ENCODE peak calls at places on chromosomes 13 and 19, in five cellular contexts. V is hepatocyte, E is A549, F is colonic mucosa, G is aorta. L is an unnamed sample.

GRCh38 chr13:111282425-111282824 is 38.0 kb upstream of the TEX29 start:
- DNase-seq in V (no peak), E (no peak), F (no peak), G (no peak), L (no peak)

GRCh38 chr13:50012396-50013169 is 2.7 kb upstream of the KCNRG start:
- DNase-seq in V (no peak), E (no peak), F (no peak), G (no peak), L (no peak)

GRCh38 chr13:101127741-101128353 is 288.5 kb downstream of the NALCN start:
- DNase-seq in V (peak; percentile 73), E (peak; percentile 25), F (no peak), G (no peak), L (peak; percentile 8)

GRCh38 chr13:73336789-73337188 is 278.0 kb downstream of the KLF5 start:
- DNase-seq in V (no peak), E (peak; percentile 79), F (no peak), G (no peak), L (no peak)

GRCh38 chr13:79516590-79516989 is 35.6 kb downstream of the NDFIP2 start:
- DNase-seq in V (no peak), E (no peak), F (no peak), G (no peak), L (no peak)

GRCh38 chr19:35261356-35262100 is 7.2 kb upstream of the USF2 start:
- DNase-seq in V (no peak), E (no peak), F (peak; percentile 14), G (peak; percentile 47), L (no peak)

GRCh38 chr13:43776680-43777079 is 10.1 kb downstream of the ENOX1 start:
- DNase-seq in V (no peak), E (no peak), F (no peak), G (no peak), L (no peak)

GRCh38 chr19:32309711-32310390 is 35.6 kb upstream of the ZNF507 start:
- DNase-seq in V (no peak), E (no peak), F (no peak), G (no peak), L (no peak)

GRCh38 chr19:18605546-18606280 is 886 bp downstream of the CRLF1 start:
- DNase-seq in V (no peak), E (no peak), F (no peak), G (no peak), L (no peak)

DNA sequence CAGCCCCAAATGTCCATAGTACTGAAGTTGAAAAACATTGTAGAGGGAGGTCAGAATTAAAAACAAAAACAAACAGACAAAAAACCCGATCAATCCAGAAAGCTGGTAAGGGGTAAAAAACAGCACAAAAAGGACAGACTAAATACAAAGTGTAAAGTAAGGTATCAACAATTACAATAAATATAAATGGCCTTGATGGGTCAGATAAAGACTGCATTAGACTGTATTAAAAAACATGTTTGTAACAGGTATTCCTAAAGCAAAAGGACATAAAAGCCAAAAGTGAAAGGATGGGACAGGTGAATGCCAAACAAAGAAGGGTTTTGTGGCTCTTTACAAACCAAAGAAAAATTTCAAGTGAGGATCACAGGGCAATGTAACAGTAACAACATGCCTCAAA is 16.3 kb downstream of the ZNF329 start:
- DNase-seq in V (no peak), E (no peak), F (no peak), G (no peak), L (no peak)
- H3K9me3 ChIP-seq in V (peaks cover 83% of the 10 kb centered on the region), E (peaks cover 91% of the 10 kb centered on the region), F (peaks cover 4% of the 10 kb centered on the region), G (peaks cover 30% of the 10 kb centered on the region), L (peaks cover 11% of the 10 kb centered on the region)

DNA sequence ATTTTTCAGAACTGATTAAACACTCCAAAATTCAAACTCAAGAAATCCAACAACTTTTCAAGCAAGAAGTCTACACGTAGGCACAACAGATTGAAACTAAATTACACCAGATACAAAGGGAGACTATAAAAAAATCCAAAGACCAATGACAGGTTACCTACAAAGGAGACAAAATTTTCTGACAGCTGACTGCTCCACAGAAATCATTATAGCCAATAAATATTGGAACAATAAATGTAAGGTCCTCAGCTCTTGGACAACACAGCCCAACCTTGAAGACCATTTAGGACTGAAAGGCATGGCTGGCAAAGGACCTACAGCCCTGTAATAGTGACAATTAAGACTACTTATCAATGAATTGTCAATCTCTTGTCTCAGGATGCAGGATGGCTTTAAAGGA is 15.9 kb downstream of the ZNF350 start:
- DNase-seq in V (no peak), E (no peak), F (no peak), G (no peak), L (no peak)
- H3K9me3 ChIP-seq in V (peaks cover 52% of the 10 kb centered on the region), E (peaks cover 96% of the 10 kb centered on the region), F (peaks cover 9% of the 10 kb centered on the region), G (peaks cover 46% of the 10 kb centered on the region), L (peaks cover 10% of the 10 kb centered on the region)

GRCh38 chr13:25422153-25422552 is 50.4 kb downstream of the ATP8A2 start:
- DNase-seq in V (no peak), E (no peak), F (no peak), G (no peak), L (no peak)
- H3K9me3 ChIP-seq in V (no peaks in the 10 kb centered on the region), E (no peaks in the 10 kb centered on the region), F (no peaks in the 10 kb centered on the region), G (no peaks in the 10 kb centered on the region), L (no peaks in the 10 kb centered on the region)

DNA sequence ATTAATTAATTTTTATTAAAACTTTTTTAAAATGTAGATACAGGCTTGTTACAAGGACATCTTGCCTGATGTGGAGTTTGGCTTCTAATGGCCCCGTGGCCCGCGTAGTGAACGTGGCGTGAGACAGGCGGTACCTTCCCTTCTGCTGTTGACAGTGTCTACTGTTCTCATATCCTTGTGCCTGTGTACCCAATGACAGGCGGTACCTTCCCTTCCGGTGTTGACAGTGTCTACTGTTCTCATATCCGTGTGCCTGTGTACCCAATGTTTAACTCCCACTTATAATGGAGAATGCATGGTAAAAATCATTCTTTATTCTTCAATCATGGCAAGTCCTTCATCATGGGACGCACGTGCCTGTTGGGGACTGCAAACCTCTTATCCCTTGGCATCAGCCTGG is 79.1 kb upstream of the ZNF835 start:
- DNase-seq in V (no peak), E (no peak), F (no peak), G (no peak), L (no peak)
- H3K9me3 ChIP-seq in V (no peaks in the 10 kb centered on the region), E (peaks cover 58% of the 10 kb centered on the region), F (no peaks in the 10 kb centered on the region), G (peaks cover 2% of the 10 kb centered on the region), L (no peaks in the 10 kb centered on the region)

DNA sequence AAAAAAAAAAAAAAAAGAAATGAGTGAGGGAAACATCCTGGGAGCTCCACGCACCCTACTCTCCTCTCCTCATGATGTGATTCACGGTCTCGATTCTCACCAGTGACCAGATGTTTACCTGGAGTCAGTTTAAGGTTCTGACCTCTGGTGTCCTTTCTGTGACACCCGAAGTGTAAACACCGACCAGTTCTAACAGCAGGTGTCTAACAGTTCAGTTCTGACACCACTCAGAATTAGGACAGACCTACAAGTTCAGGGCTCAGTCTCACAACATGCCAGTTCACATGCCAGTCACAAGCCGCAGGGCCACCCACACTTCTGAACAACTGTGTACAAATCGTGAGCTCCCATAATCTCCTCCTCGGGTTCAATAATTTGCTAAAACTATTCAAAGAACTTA is 6.0 kb downstream of the ZNF564 start:
- DNase-seq in V (no peak), E (no peak), F (no peak), G (no peak), L (no peak)
- H3K9me3 ChIP-seq in V (peaks cover 5% of the 10 kb centered on the region), E (peaks cover 59% of the 10 kb centered on the region), F (no peaks in the 10 kb centered on the region), G (peaks cover 2% of the 10 kb centered on the region), L (no peaks in the 10 kb centered on the region)

GRCh38 chr19:52086481-52086880 is 9.1 kb downstream of the ZNF841 start:
- DNase-seq in V (no peak), E (no peak), F (no peak), G (no peak), L (no peak)
- H3K9me3 ChIP-seq in V (peaks cover 27% of the 10 kb centered on the region), E (peaks cover 84% of the 10 kb centered on the region), F (no peaks in the 10 kb centered on the region), G (no peaks in the 10 kb centered on the region), L (no peaks in the 10 kb centered on the region)

DNA sequence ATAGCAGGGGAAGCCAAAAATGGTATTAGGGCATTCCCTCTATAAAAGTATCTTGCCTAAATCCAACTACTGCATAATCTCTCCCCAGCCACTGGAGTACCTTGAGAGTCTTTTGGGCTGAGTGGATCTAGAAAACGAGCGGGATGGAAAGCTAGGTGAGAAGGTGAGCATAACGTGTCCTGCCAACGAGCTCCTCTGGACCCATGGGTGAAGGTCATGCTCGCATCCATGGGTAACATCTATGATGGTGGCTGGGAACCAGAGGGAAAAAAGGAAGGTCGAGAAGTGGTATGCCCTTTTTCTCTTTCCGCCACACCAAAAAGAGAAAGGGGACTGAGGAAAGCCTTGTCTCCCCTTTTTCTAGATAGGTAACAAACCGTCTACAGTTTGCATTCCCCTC is 63.0 kb downstream of the ZNF208 start:
- DNase-seq in V (no peak), E (peak; percentile 6), F (no peak), G (no peak), L (no peak)
- H3K9me3 ChIP-seq in V (no peaks in the 10 kb centered on the region), E (peaks cover 40% of the 10 kb centered on the region), F (no peaks in the 10 kb centered on the region), G (peaks cover 20% of the 10 kb centered on the region), L (no peaks in the 10 kb centered on the region)

DNA sequence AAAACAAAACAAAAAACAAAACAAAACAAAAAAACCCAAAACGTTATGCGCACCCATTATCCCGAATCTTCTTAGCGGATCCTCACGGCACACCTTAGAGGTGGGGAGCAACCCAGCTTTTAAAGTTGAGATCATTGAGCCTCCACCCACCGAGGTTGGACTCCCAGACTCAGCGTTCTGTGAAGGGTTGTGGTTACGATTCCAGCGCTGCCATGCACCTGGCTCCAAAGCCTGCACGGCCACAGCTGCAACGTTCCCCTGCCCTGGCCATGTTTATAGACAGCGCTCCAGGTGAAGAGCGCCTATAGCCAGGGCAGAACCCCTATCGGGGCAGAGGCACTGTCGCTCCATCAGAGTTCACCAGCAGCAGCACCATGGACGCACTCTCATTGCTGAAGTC is 18.7 kb upstream of the LILRA2 start:
- DNase-seq in V (no peak), E (no peak), F (no peak), G (no peak), L (no peak)
- H3K9me3 ChIP-seq in V (peaks cover 3% of the 10 kb centered on the region), E (peaks cover 5% of the 10 kb centered on the region), F (no peaks in the 10 kb centered on the region), G (no peaks in the 10 kb centered on the region), L (no peaks in the 10 kb centered on the region)

GRCh38 chr19:27720155-27720554 is 1492.8 kb downstream of the UQCRFS1 start:
- DNase-seq in V (no peak), E (no peak), F (no peak), G (no peak), L (no peak)
- H3K9me3 ChIP-seq in V (peaks cover 12% of the 10 kb centered on the region), E (peaks cover 89% of the 10 kb centered on the region), F (no peaks in the 10 kb centered on the region), G (no peaks in the 10 kb centered on the region), L (no peaks in the 10 kb centered on the region)

DNA sequence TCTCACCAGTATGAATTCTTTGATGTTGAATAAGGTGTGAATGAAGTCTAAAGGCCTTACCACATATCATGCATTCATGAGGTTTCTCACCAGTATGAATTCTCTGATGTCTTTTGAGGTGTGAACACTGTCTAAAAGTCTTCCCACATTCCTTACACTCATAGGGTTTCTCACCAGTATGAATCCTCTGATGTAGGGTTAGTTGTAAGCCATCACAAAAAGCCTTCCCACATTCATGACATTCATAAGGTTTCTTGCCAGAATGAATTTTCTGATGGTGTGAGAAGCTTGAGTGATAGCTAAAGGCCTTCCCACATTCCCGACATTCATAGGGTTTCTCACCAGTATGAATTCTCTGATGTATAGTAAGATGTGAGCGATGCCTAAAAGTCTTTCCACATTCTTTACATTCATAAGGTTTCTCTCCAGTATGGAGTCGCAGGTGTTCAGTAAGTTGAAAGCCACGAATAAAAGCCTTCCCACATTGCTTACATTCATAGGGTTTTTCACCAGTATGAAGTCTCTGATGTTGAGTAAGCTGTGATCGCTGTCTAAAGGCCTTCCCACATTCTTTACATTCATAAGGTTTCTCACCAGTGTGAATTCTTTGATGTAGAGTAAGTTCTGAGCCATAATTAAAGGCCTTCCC is 27.7 kb downstream of the ZNF461 start:
- DNase-seq in V (no peak), E (peak; percentile 48), F (no peak), G (no peak), L (no peak)
- H3K9me3 ChIP-seq in V (peaks cover 78% of the 10 kb centered on the region), E (peaks cover 100% of the 10 kb centered on the region), F (peaks cover 36% of the 10 kb centered on the region), G (peaks cover 31% of the 10 kb centered on the region), L (peaks cover 15% of the 10 kb centered on the region)

L was measured in thyroid gland.